ENCODE peak calls at places on chromosome 7, in seven cellular contexts. L is right cardiac atrium; B is CD8-positive, alpha-beta T cell; C is Peyer's patch; T is upper lobe of left lung; K is psoas muscle; R is iPS DF 6.9. D is an unnamed sample. For H3K4me1, the result is how much of the 10 kb centered on the place peaks cover.

GRCh38 chr7:25179771-25180591 is 48.3 kb downstream of the NPVF start:
- DNase-seq in L (peak), B (peak), C (peak), T (peak), K (peak), R (peak), D (peak)

GRCh38 chr7:158753900-158754299 is 49.3 kb upstream of the NCAPG2 start:
- DNase-seq in L (no peak), B (no peak), C (no peak), T (no peak), K (no peak), R (no peak), D (no peak)

GRCh38 chr7:14894826-14895225 is 7.7 kb downstream of the DGKB start:
- DNase-seq in L (no peak), B (no peak), C (no peak), T (no peak), K (no peak), R (no peak), D (no peak)

GRCh38 chr7:98297619-98298286 is 16.3 kb downstream of the BRI3 start:
- DNase-seq in L (no peak), B (no peak), C (no peak), T (peak), K (no peak), R (no peak), D (peak)

GRCh38 chr7:5063698-5064097 is 18.0 kb downstream of the RBAK start:
- DNase-seq in L (no peak), B (no peak), C (no peak), T (no peak), K (no peak), R (no peak), D (no peak)

GRCh38 chr7:1136841-1137516 is 23.0 kb downstream of the ZFAND2A start:
- DNase-seq in L (peak), B (no peak), C (no peak), T (no peak), K (no peak), R (no peak), D (no peak)

GRCh38 chr7:134795231-134795630 is 15.8 kb downstream of the CALD1 start:
- DNase-seq in L (no peak), B (no peak), C (no peak), T (no peak), K (no peak), R (no peak), D (no peak)

GRCh38 chr7:36158321-36158605 is 5.2 kb downstream of the EEPD1 start:
- DNase-seq in L (no peak), B (no peak), C (no peak), T (no peak), K (no peak), R (no peak), D (no peak)

GRCh38 chr7:111380945-111381344 is 181.3 kb downstream of the IMMP2L start:
- DNase-seq in L (no peak), B (no peak), C (no peak), T (no peak), K (no peak), R (no peak), D (no peak)

GRCh38 chr7:158353606-158354570 is 233.7 kb downstream of the PTPRN2 start:
- DNase-seq in L (no peak), B (no peak), C (no peak), T (peak), K (no peak), R (no peak), D (no peak)

GRCh38 chr7:148883233-148884048 is 650 bp downstream of the EZH2 start:
- DNase-seq in L (peak), B (peak), C (peak), T (peak), K (peak), R (no peak), D (peak)

GRCh38 chr7:76031964-76032363 is 15.8 kb downstream of the STYXL1 start:
- DNase-seq in L (no peak), B (no peak), C (no peak), T (no peak), K (no peak), R (no peak), D (no peak)

GRCh38 chr7:63080831-63081230 is 917.8 kb upstream of the ZNF722 start:
- DNase-seq in L (no peak), B (no peak), C (no peak), T (no peak), K (no peak), R (no peak), D (no peak)

GRCh38 chr7:56079450-56080185 is 13.1 kb downstream of the PHKG1 start:
- DNase-seq in L (peak), B (no peak), C (no peak), T (peak), K (peak), R (no peak), D (peak)

GRCh38 chr7:103343758-103344452 is 662 bp downstream of the DNAJC2 start:
- DNase-seq in L (no peak), B (no peak), C (peak), T (no peak), K (peak), R (no peak), D (no peak)

GRCh38 chr7:6435486-6436384 is 12.0 kb downstream of the DAGLB start:
- DNase-seq in L (peak), B (peak), C (peak), T (peak), K (peak), R (peak), D (peak)

GRCh38 chr7:134804351-134804750 is 24.9 kb downstream of the CALD1 start:
- DNase-seq in L (no peak), B (no peak), C (no peak), T (no peak), K (no peak), R (peak), D (no peak)

GRCh38 chr7:28173531-28173930 is 7.1 kb downstream of the JAZF1 start:
- DNase-seq in L (no peak), B (no peak), C (no peak), T (no peak), K (no peak), R (no peak), D (no peak)
- H3K4me1 ChIP-seq in L (under half), B (under half), C (under half), T (under half), K (under half), R (under half), D (under half)

GRCh38 chr7:71130280-71130679 is 1.7 kb upstream of the GALNT17 start:
- DNase-seq in L (no peak), B (no peak), C (no peak), T (no peak), K (no peak), R (no peak), D (peak)
- H3K4me3 ChIP-seq in L (no peak), B (no peak), C (no peak), T (no peak), K (no peak), R (no peak), D (no peak)

GRCh38 chr7:77269360-77270075 is 69.9 kb upstream of the FGL2 start:
- DNase-seq in L (no peak), B (no peak), C (no peak), T (no peak), K (no peak), R (no peak), D (peak)

GRCh38 chr7:77265666-77266065 is 66.0 kb upstream of the FGL2 start:
- DNase-seq in L (no peak), B (no peak), C (no peak), T (no peak), K (no peak), R (no peak), D (no peak)

GRCh38 chr7:77271766-77272165 is 72.1 kb upstream of the FGL2 start:
- DNase-seq in L (no peak), B (no peak), C (no peak), T (no peak), K (no peak), R (no peak), D (no peak)

GRCh38 chr7:77266162-77266807 is 66.7 kb upstream of the FGL2 start:
- DNase-seq in L (no peak), B (no peak), C (no peak), T (no peak), K (no peak), R (no peak), D (no peak)

DNA sequence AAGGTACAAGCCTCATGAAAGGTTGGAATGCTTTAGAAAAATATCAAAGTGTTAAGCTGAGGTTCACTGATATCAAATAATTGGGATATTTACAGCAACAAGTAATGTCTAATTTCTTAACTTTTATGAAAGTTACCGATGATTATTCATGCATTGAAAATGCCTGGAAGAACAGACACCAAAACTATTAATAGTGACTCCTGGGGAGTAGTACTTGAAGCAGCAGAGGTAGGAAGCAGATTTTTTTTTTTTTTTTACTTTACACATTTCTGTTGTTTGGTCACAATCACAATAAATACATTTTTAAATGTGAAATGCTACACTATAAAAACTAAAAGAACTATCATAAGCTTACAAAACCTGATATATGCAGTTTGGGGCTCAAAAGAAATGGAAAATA is 70.5 kb upstream of the FGL2 start:
- DNase-seq in L (no peak), B (no peak), C (no peak), T (no peak), K (no peak), R (no peak), D (no peak)
- H3K4me1 ChIP-seq in L (under half), B (under half), C (under half), T (under half), K (under half), R (under half), D (under half)

GRCh38 chr7:145845345-145845744 is 271.3 kb upstream of the CNTNAP2 start:
- DNase-seq in L (no peak), B (no peak), C (no peak), T (no peak), K (no peak), R (no peak), D (no peak)
- H3K4me3 ChIP-seq in L (no peak), B (no peak), C (no peak), T (no peak), K (no peak), R (no peak), D (no peak)

DNA sequence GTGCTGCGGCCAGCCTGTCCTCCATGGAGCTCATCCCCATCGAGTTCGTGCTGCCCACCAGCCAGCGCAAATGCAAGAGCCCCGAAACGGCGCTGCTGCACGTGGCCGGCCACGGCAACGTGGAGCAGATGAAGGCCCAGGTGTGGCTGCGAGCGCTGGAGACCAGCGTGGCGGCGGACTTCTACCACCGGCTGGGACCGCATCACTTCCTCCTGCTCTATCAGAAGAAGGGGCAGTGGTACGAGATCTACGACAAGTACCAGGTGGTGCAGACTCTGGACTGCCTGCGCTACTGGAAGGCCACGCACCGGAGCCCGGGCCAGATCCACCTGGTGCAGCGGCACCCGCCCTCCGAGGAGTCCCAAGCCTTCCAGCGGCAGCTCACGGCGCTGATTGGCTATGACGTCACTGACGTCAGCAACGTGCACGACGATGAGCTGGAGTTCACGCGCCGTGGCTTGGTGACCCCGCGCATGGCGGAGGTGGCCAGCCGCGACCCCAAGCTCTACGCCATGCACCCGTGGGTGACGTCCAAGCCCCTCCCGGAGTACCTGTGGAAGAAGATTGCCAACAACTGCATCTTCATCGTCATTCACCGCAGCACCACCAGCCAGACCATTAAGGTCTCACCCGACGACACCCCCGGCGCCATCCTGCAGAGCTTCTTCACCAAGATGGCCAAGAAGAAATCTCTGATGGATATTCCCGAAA is 2.7 kb downstream of the PIK3CG start:
- DNase-seq in L (peak), B (no peak), C (no peak), T (peak), K (peak), R (no peak), D (no peak)
- H3K4me1 ChIP-seq in L (under half), B (half or more), C (under half), T (under half), K (under half), R (under half), D (under half)

GRCh38 chr7:100895701-100895955 is at the start of gene ACHE:
- DNase-seq in L (no peak), B (no peak), C (no peak), T (peak), K (no peak), R (no peak), D (no peak)

GRCh38 chr7:100892364-100893317 is 3.0 kb downstream of the ACHE start:
- DNase-seq in L (peak), B (no peak), C (no peak), T (peak), K (no peak), R (no peak), D (no peak)

GRCh38 chr7:100894860-100895700 is 608 bp downstream of the ACHE start:
- DNase-seq in L (peak), B (peak), C (peak), T (peak), K (peak), R (no peak), D (peak)

GRCh38 chr7:100893318-100893895 is 2.3 kb downstream of the ACHE start:
- DNase-seq in L (no peak), B (no peak), C (no peak), T (peak), K (no peak), R (no peak), D (no peak)

GRCh38 chr7:100893910-100894763 is 1.6 kb downstream of the ACHE start:
- DNase-seq in L (no peak), B (no peak), C (no peak), T (peak), K (peak), R (no peak), D (no peak)
- H3K4me3 ChIP-seq in L (no peak), B (no peak), C (peak), T (peak), K (peak), R (peak), D (no peak)